ENCODE peak calls at places on chromosomes 7 and 10, in eight cellular contexts. E, Z, Q, V, N, U, D and M are unnamed samples.
A peak's percentile ranks its signal among the peaks of the same experiment; 100 is the strongest.

GRCh38 chr10:89120931-89121907 is 85.9 kb downstream of the CH25H start:
- DNase-seq in E (no peak), Z (no peak), Q (no peak), V (no peak), N (no peak), U (no peak), D (no peak), M (peak; percentile 25)

GRCh38 chr10:75978213-75978612 is 546.8 kb downstream of the LRMDA start:
- DNase-seq in E (no peak), Z (no peak), Q (no peak), V (no peak), N (no peak), U (no peak), D (no peak), M (peak; percentile 15)

GRCh38 chr10:124341768-124342135 is 77.0 kb downstream of the OAT start:
- DNase-seq in E (no peak), Z (no peak), Q (no peak), V (no peak), N (no peak), U (no peak), D (no peak), M (no peak)

GRCh38 chr7:156836443-156836842 is 56.5 kb downstream of the LMBR1 start:
- DNase-seq in E (no peak), Z (no peak), Q (no peak), V (peak; percentile 6), N (no peak), U (no peak), D (no peak), M (no peak)

GRCh38 chr7:95525503-95525902 is 39.8 kb downstream of the ASB4 start:
- DNase-seq in E (no peak), Z (no peak), Q (no peak), V (peak; percentile 7), N (no peak), U (no peak), D (no peak), M (no peak)

GRCh38 chr7:142445019-142445686 is 187.3 kb upstream of the PRSS58 start:
- DNase-seq in E (no peak), Z (no peak), Q (no peak), V (no peak), N (no peak), U (peak; percentile 98), D (peak; percentile 15), M (no peak)

GRCh38 chr7:42457663-42458062 is 220.7 kb upstream of the GLI3 start:
- DNase-seq in E (no peak), Z (no peak), Q (no peak), V (no peak), N (no peak), U (no peak), D (no peak), M (no peak)

GRCh38 chr7:300048-300447 is 10.1 kb downstream of the FOXL3 start:
- DNase-seq in E (no peak), Z (no peak), Q (no peak), V (no peak), N (no peak), U (no peak), D (no peak), M (no peak)

GRCh38 chr7:39894904-39895303 is 55.2 kb upstream of the CDK13 start:
- DNase-seq in E (no peak), Z (no peak), Q (no peak), V (peak; percentile 39), N (no peak), U (no peak), D (no peak), M (no peak)

GRCh38 chr7:114939484-114940097 is 17.7 kb downstream of the MDFIC start:
- DNase-seq in E (no peak), Z (no peak), Q (no peak), V (no peak), N (no peak), U (no peak), D (peak; percentile 9), M (no peak)

GRCh38 chr7:5596046-5596895 is 172.6 kb upstream of the TNRC18 start:
- DNase-seq in E (no peak), Z (peak; percentile 30), Q (peak; percentile 45), V (peak; percentile 95), N (peak; percentile 78), U (no peak), D (no peak), M (peak; percentile 93)

GRCh38 chr7:143410523-143411004 is 1.9 kb upstream of the EPHA1 start:
- DNase-seq in E (no peak), Z (no peak), Q (no peak), V (no peak), N (no peak), U (no peak), D (no peak), M (no peak)

GRCh38 chr10:101879456-101880189 is 36.0 kb upstream of the KCNIP2 start:
- DNase-seq in E (no peak), Z (no peak), Q (no peak), V (no peak), N (no peak), U (no peak), D (no peak), M (no peak)

GRCh38 chr7:34080513-34080912 is 175.2 kb downstream of the BMPER start:
- DNase-seq in E (no peak), Z (no peak), Q (no peak), V (no peak), N (no peak), U (no peak), D (no peak), M (peak; percentile 64)

GRCh38 chr10:69413221-69413865 is 3.4 kb downstream of the TACR2 start:
- DNase-seq in E (no peak), Z (peak; percentile 54), Q (no peak), V (peak; percentile 78), N (no peak), U (peak; percentile 74), D (no peak), M (peak; percentile 80)

GRCh38 chr10:116270691-116271592 is 2.1 kb downstream of the GFRA1 start:
- DNase-seq in E (no peak), Z (no peak), Q (no peak), V (no peak), N (peak; percentile 46), U (no peak), D (no peak), M (no peak)

GRCh38 chr7:101828308-101829020 is 11.0 kb downstream of the CUX1 start:
- DNase-seq in E (no peak), Z (no peak), Q (no peak), V (no peak), N (no peak), U (no peak), D (no peak), M (no peak)

GRCh38 chr10:57579926-57580325 is 687.8 kb downstream of the IPMK start:
- DNase-seq in E (no peak), Z (no peak), Q (no peak), V (no peak), N (no peak), U (peak; percentile 43), D (no peak), M (peak; percentile 7)

GRCh38 chr10:109957092-109957797 is 33.9 kb upstream of the XPNPEP1 start:
- DNase-seq in E (no peak), Z (no peak), Q (no peak), V (no peak), N (no peak), U (no peak), D (no peak), M (no peak)

GRCh38 chr10:69407621-69408301 is 9.0 kb downstream of the TACR2 start:
- DNase-seq in E (no peak), Z (no peak), Q (no peak), V (no peak), N (no peak), U (peak; percentile 47), D (no peak), M (no peak)

GRCh38 chr10:3229815-3230214 is 57.2 kb upstream of the PITRM1 start:
- DNase-seq in E (no peak), Z (no peak), Q (no peak), V (no peak), N (no peak), U (no peak), D (no peak), M (no peak)

GRCh38 chr10:31030216-31030615 is 1.4 kb downstream of the ZNF438 start:
- DNase-seq in E (no peak), Z (no peak), Q (no peak), V (peak; percentile 79), N (no peak), U (no peak), D (no peak), M (no peak)

GRCh38 chr10:15335500-15335899 is 35.6 kb downstream of the FAM171A1 start:
- DNase-seq in E (no peak), Z (no peak), Q (no peak), V (no peak), N (no peak), U (no peak), D (no peak), M (no peak)

GRCh38 chr7:79176859-79177477 is 276.5 kb downstream of the MAGI2 start:
- DNase-seq in E (no peak), Z (peak; percentile 7), Q (no peak), V (peak; percentile 50), N (no peak), U (peak; percentile 70), D (no peak), M (peak; percentile 34)

GRCh38 chr7:157278791-157279678 is 57.8 kb upstream of the DNAJB6 start:
- DNase-seq in E (no peak), Z (no peak), Q (no peak), V (no peak), N (peak; percentile 83), U (no peak), D (no peak), M (peak; percentile 55)

GRCh38 chr7:100077205-100077604 is 4.3 kb downstream of the ZNF3 start:
- DNase-seq in E (no peak), Z (no peak), Q (no peak), V (no peak), N (no peak), U (no peak), D (no peak), M (no peak)

GRCh38 chr7:99106869-99107268 is 37.0 kb downstream of the SMURF1 start:
- DNase-seq in E (no peak), Z (no peak), Q (no peak), V (peak; percentile 43), N (no peak), U (no peak), D (no peak), M (no peak)

GRCh38 chr10:114507449-114507848 is 103.1 kb upstream of the AFAP1L2 start:
- DNase-seq in E (no peak), Z (peak; percentile 79), Q (no peak), V (no peak), N (peak; percentile 52), U (no peak), D (no peak), M (no peak)

GRCh38 chr10:95406651-95407280 is 116.0 kb upstream of the PDLIM1 start:
- DNase-seq in E (no peak), Z (peak; percentile 42), Q (no peak), V (peak; percentile 37), N (peak; percentile 72), U (no peak), D (no peak), M (no peak)

GRCh38 chr10:124990671-124991625 is 49.0 kb downstream of the ZRANB1 start:
- DNase-seq in E (no peak), Z (no peak), Q (no peak), V (no peak), N (no peak), U (no peak), D (no peak), M (no peak)

GRCh38 chr10:3149918-3150317 is 22.7 kb downstream of the PITRM1 start:
- DNase-seq in E (no peak), Z (no peak), Q (no peak), V (no peak), N (no peak), U (no peak), D (no peak), M (no peak)

GRCh38 chr10:114777415-114777814 is 44.2 kb upstream of the FHIP2A start:
- DNase-seq in E (no peak), Z (no peak), Q (no peak), V (no peak), N (no peak), U (no peak), D (no peak), M (no peak)

GRCh38 chr10:121099601-121100000 is 248.4 kb downstream of the WDR11 start:
- DNase-seq in E (no peak), Z (no peak), Q (no peak), V (no peak), N (no peak), U (peak; percentile 87), D (no peak), M (no peak)

GRCh38 chr10:125127110-125127509 is 33.3 kb downstream of the CTBP2 start:
- DNase-seq in E (no peak), Z (no peak), Q (no peak), V (no peak), N (no peak), U (no peak), D (no peak), M (no peak)